ENCODE peak calls at places on chromosome 4, in six cellular contexts. J is HFFc6; Q is astrocyte of the hippocampus; E is CD8-positive, alpha-beta memory T cell; B is NCI-H2029 treated with DMSO at 0.1 percent for 48 hours; M is NCI-H774. G is an unnamed sample.

GRCh38 chr4:20194079-20195013 is 57.4 kb upstream of the SLIT2 start:
- DNase-seq in J (peak; percentile 77), Q (peak; percentile 43), E (no peak), B (no peak), M (no peak), G (no peak)

GRCh38 chr4:101279377-101279871 is 67.9 kb downstream of the PPP3CA start:
- DNase-seq in J (peak; percentile 97), Q (peak; percentile 62), E (no peak), B (no peak), M (no peak), G (no peak)

GRCh38 chr4:7186081-7186480 is 6.3 kb upstream of the SORCS2 start:
- DNase-seq in J (no peak), Q (no peak), E (no peak), B (no peak), M (no peak), G (no peak)

GRCh38 chr4:143183513-143184216 is 1.1 kb upstream of the USP38 start:
- DNase-seq in J (no peak), Q (no peak), E (no peak), B (no peak), M (no peak), G (no peak)

GRCh38 chr4:185192059-185192458 is 11.7 kb downstream of the CFAP97 start:
- DNase-seq in J (no peak), Q (no peak), E (no peak), B (no peak), M (no peak), G (no peak)

GRCh38 chr4:35934370-35934981 is 309.8 kb downstream of the ARAP2 start:
- DNase-seq in J (peak; percentile 28), Q (peak; percentile 53), E (no peak), B (peak; percentile 1), M (peak; percentile 32), G (no peak)

GRCh38 chr4:147755567-147756295 is 23.8 kb downstream of the ARHGAP10 start:
- DNase-seq in J (no peak), Q (peak; percentile 45), E (no peak), B (no peak), M (no peak), G (no peak)

GRCh38 chr4:7154351-7154981 is 37.9 kb upstream of the SORCS2 start:
- DNase-seq in J (no peak), Q (no peak), E (no peak), B (no peak), M (no peak), G (no peak)

GRCh38 chr4:107721436-107722090 is 1.5 kb upstream of the PAPSS1 start:
- DNase-seq in J (no peak), Q (no peak), E (peak; percentile 34), B (no peak), M (no peak), G (no peak)

GRCh38 chr4:39406763-39407583 is at the start of gene KLB:
- DNase-seq in J (no peak), Q (no peak), E (no peak), B (no peak), M (no peak), G (no peak)

GRCh38 chr4:119048446-119048845 is 87.2 kb upstream of the MYOZ2 start:
- DNase-seq in J (no peak), Q (no peak), E (no peak), B (no peak), M (no peak), G (no peak)

GRCh38 chr4:108006361-108006760 is 16.7 kb downstream of the HADH start:
- DNase-seq in J (no peak), Q (no peak), E (no peak), B (no peak), M (no peak), G (no peak)

G was measured in DMS153.